ENCODE peak calls at places on chromosome 19, in six cellular contexts. O, N, V, B, U and F are unnamed samples.

GRCh38 chr19:4758659-4759058 is 32.9 kb upstream of the FEM1A start:
- DNase-seq in O (no peak), N (no peak), V (no peak), B (no peak), U (no peak), F (no peak)

GRCh38 chr19:33486407-33486806 is 35.2 kb downstream of the PEPD start:
- DNase-seq in O (no peak), N (no peak), V (no peak), B (no peak), U (no peak), F (no peak)

GRCh38 chr19:46913198-46913851 is 52.5 kb downstream of the ARHGAP35 start:
- DNase-seq in O (no peak), N (no peak), V (no peak), B (no peak), U (no peak), F (no peak)

GRCh38 chr19:45160870-45161714 is at the start of gene NKPD1:
- DNase-seq in O (no peak), N (no peak), V (no peak), B (no peak), U (peak; percentile 72), F (no peak)

GRCh38 chr19:3443840-3444694 is 36.3 kb downstream of the SMIM24 start:
- DNase-seq in O (no peak), N (no peak), V (no peak), B (no peak), U (no peak), F (peak; percentile 68)

GRCh38 chr19:8204961-8205360 is 4.2 kb upstream of the CERS4 start:
- DNase-seq in O (no peak), N (no peak), V (peak; percentile 84), B (no peak), U (peak; percentile 67), F (no peak)

GRCh38 chr19:7415163-7415856 is 66.6 kb downstream of the ARHGEF18 start:
- DNase-seq in O (no peak), N (no peak), V (no peak), B (no peak), U (no peak), F (no peak)

GRCh38 chr19:35000647-35001501 is 751 bp downstream of the GRAMD1A start:
- DNase-seq in O (peak; percentile 76), N (peak; percentile 29), V (peak; percentile 33), B (peak; percentile 84), U (no peak), F (no peak)

GRCh38 chr19:51921949-51922348 is 5.3 kb upstream of the ZNF613 start:
- DNase-seq in O (no peak), N (no peak), V (no peak), B (no peak), U (no peak), F (no peak)

GRCh38 chr19:54673222-54673621 is 10.4 kb downstream of the LILRB4 start:
- DNase-seq in O (no peak), N (no peak), V (no peak), B (no peak), U (no peak), F (no peak)

GRCh38 chr19:35882074-35882832 is 13.9 kb downstream of the APLP1 start:
- DNase-seq in O (peak; percentile 73), N (no peak), V (peak; percentile 54), B (no peak), U (no peak), F (peak; percentile 87)

GRCh38 chr19:7068599-7068998 is 904 bp upstream of the ZNF557 start:
- DNase-seq in O (no peak), N (no peak), V (no peak), B (no peak), U (no peak), F (no peak)

GRCh38 chr19:50311723-50312635 is 17.2 kb downstream of the KCNC3 start:
- DNase-seq in O (no peak), N (no peak), V (peak; percentile 67), B (peak; percentile 60), U (no peak), F (no peak)

GRCh38 chr19:13428352-13428751 is 77.9 kb downstream of the CACNA1A start:
- DNase-seq in O (peak; percentile 23), N (no peak), V (no peak), B (no peak), U (no peak), F (no peak)

GRCh38 chr19:17385878-17386611 is 8.0 kb downstream of the CCDC194 start:
- DNase-seq in O (peak; percentile 73), N (no peak), V (peak; percentile 41), B (peak; percentile 79), U (no peak), F (no peak)

GRCh38 chr19:43901395-43902390 is 33.4 kb downstream of the ZNF45 start:
- DNase-seq in O (peak; percentile 78), N (no peak), V (peak; percentile 79), B (peak; percentile 80), U (peak; percentile 39), F (peak; percentile 29)